ENCODE peak calls at places on chromosomes 4 and X, in five cellular contexts. Q is Peyer's patch, G is PC-3, S is gastrocnemius medialis, C is stomach. P is an unnamed sample. For H3K4me1 and H3K9me3, the result is how much of the 10 kb centered on the place peaks cover.

GRCh38 chr4:6250235-6250983 is 19.2 kb upstream of the WFS1 start:
- DNase-seq in Q (no peak), G (peak), S (no peak), C (no peak), P (no peak)

GRCh38 chr4:7354937-7355336 is 79.8 kb downstream of the PSAPL1 start:
- DNase-seq in Q (no peak), G (no peak), S (no peak), C (no peak), P (no peak)

GRCh38 chr4:175671491-175671934 is 140.6 kb downstream of the GPM6A start:
- DNase-seq in Q (no peak), G (peak), S (no peak), C (no peak), P (no peak)

GRCh38 chrX:9089652-9090051 is 55.7 kb upstream of the FAM9B start:
- DNase-seq in Q (no peak), G (no peak), S (no peak), C (no peak), P (no peak)

GRCh38 chr4:37445023-37445422 is 200.5 kb downstream of the NWD2 start:
- DNase-seq in Q (no peak), G (no peak), S (no peak), C (no peak), P (no peak)

GRCh38 chrX:41621236-41621651 is 67.5 kb upstream of the GPR34 start:
- DNase-seq in Q (no peak), G (peak), S (no peak), C (no peak), P (no peak)

GRCh38 chr4:173257732-173258717 is 76.1 kb downstream of the HMGB2 start:
- DNase-seq in Q (no peak), G (peak), S (peak), C (peak), P (peak)

GRCh38 chr4:153929651-153930050 is 140.8 kb upstream of the SFRP2 start:
- DNase-seq in Q (no peak), G (no peak), S (no peak), C (no peak), P (no peak)

GRCh38 chr4:8089862-8090261 is 68.8 kb downstream of the ABLIM2 start:
- DNase-seq in Q (no peak), G (no peak), S (no peak), C (no peak), P (no peak)

GRCh38 chr4:70818921-70819320 is 20.8 kb downstream of the GRSF1 start:
- DNase-seq in Q (no peak), G (no peak), S (no peak), C (no peak), P (no peak)

GRCh38 chr4:108651068-108651794 is 832 bp downstream of the OSTC start:
- DNase-seq in Q (no peak), G (peak), S (no peak), C (no peak), P (no peak)

GRCh38 chr4:129014566-129015509 is 78.5 kb downstream of the SCLT1 start:
- DNase-seq in Q (peak), G (no peak), S (no peak), C (no peak), P (no peak)

GRCh38 chr4:39710098-39710896 is 12.4 kb downstream of the UBE2K start:
- DNase-seq in Q (no peak), G (no peak), S (no peak), C (no peak), P (no peak)

DNA sequence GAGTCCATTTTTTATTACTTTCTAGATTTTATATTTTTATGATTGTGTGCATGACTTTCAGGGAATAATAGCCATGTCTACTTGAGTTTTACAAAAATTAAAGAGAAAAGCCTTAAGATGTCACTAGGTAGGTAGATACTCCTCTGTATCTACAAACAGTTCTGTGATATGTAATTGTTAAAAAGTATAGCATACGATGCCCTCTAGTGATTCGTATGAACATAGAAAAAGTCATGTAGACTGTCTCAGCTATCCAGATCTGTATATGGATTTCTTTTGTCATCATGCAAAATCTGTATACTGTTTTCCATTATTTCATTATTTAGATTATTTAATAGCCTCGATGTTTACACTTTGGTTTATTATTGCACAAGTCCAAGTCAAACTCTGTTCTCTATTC is 856.6 kb downstream of the CENPC start:
- DNase-seq in Q (no peak), G (peak), S (no peak), C (no peak), P (no peak)
- TF ChIP-seq CTCF in Q (no peak), G (peak), S (no peak), C (no peak), P (no peak)

GRCh38 chr4:4289055-4289454 is 899 bp downstream of the LYAR start:
- DNase-seq in Q (no peak), G (no peak), S (no peak), C (no peak), P (no peak)
- H3K4me1 ChIP-seq in Q (under half), G (under half), S (under half), C (under half), P (under half)

GRCh38 chr4:1994935-1995334 is 13.8 kb downstream of the NELFA start:
- DNase-seq in Q (no peak), G (no peak), S (no peak), C (no peak), P (no peak)

GRCh38 chr4:1991087-1991486 is 17.7 kb downstream of the NELFA start:
- DNase-seq in Q (no peak), G (no peak), S (no peak), C (no peak), P (no peak)

GRCh38 chr4:1992468-1993168 is 16.2 kb downstream of the NELFA start:
- DNase-seq in Q (no peak), G (no peak), S (peak), C (no peak), P (no peak)

GRCh38 chr4:1991596-1992434 is 17.0 kb downstream of the NELFA start:
- DNase-seq in Q (no peak), G (no peak), S (peak), C (peak), P (no peak)

GRCh38 chr4:1993169-1993516 is 15.6 kb downstream of the NELFA start:
- DNase-seq in Q (no peak), G (no peak), S (no peak), C (no peak), P (no peak)
- H3K9me3 ChIP-seq in Q (under half), G (under half), S (under half), C (under half), P (under half)

DNA sequence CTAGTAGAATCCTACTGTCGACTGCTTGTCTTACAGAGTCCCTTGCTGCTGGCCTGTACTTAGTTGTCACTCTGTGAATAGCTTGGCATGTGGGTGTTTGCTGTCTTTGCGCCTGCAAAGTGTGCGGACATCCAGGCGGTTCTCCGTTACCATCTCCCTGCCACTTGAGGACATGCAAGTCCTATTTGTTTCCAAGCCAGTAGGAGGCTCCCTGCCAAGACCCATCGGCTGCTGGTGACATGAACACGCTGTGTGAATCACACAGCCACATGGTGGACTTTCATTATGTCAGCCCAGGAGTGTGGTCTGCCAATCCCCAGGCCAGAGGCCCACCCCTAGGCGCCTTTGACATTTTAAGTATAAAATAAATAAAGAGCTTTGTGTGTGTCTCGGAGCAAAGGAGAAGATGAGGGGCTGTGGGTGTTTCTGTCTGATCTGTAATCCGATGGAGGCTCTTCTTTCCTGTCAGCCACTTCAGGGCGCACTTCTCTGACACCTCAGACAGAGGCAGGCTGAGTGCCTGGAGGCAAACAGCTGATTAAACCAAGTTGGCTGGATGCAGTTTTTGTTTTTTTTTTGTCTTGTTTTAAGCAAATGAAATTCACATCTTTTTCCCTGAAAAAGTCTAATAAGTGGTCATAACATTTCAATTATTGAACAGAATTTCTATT is 51.5 kb downstream of the ALPK1 start:
- DNase-seq in Q (no peak), G (peak), S (peak), C (no peak), P (no peak)
- TF ChIP-seq CTCF in Q (no peak), G (peak), S (no peak), C (no peak), P (no peak)

GRCh38 chr4:2856266-2856665 is 12.6 kb downstream of the ADD1 start:
- DNase-seq in Q (no peak), G (no peak), S (no peak), C (no peak), P (no peak)

GRCh38 chr4:2855584-2855983 is 11.9 kb downstream of the ADD1 start:
- DNase-seq in Q (no peak), G (no peak), S (no peak), C (no peak), P (no peak)

GRCh38 chr4:2849267-2850140 is 5.9 kb downstream of the ADD1 start:
- DNase-seq in Q (peak), G (no peak), S (no peak), C (peak), P (no peak)

GRCh38 chr4:2850966-2851782 is 7.5 kb downstream of the ADD1 start:
- DNase-seq in Q (no peak), G (no peak), S (no peak), C (no peak), P (no peak)

GRCh38 chr4:2852481-2852881 is 8.8 kb downstream of the ADD1 start:
- DNase-seq in Q (no peak), G (no peak), S (no peak), C (no peak), P (no peak)
- H3K4me1 ChIP-seq in Q (half or more), G (under half), S (half or more), C (half or more), P (half or more)

GRCh38 chr4:661231-661630 is 12.8 kb downstream of the ATP5ME start:
- DNase-seq in Q (no peak), G (no peak), S (no peak), C (no peak), P (no peak)
- H3K9me3 ChIP-seq in Q (under half), G (under half), S (under half), C (under half), P (under half)

GRCh38 chr4:41339812-41340809 is 83.4 kb downstream of the UCHL1 start:
- DNase-seq in Q (no peak), G (peak), S (no peak), C (no peak), P (no peak)
- TF ChIP-seq CTCF in Q (no peak), G (no peak), S (no peak), C (no peak), P (no peak)

DNA sequence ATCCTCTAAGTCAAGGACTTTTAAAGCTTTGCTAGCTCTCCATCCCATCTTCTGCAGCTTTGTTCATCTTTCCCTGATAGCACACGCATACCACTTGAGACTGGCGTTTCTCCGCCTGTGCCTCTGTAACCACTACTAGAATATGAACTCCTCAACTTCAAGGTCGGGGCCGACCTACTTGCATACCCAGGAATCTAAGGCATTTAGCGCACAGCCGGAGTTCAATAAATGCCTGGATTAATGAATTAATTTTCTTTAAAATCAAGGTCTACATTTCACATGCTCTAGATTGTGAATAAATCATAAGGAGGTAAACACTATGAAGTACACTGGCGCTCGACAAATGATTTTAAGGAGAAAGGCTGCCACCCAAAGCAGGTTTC is 89.3 kb downstream of the HNRNPD start:
- DNase-seq in Q (no peak), G (no peak), S (no peak), C (no peak), P (no peak)
- H3K4me1 ChIP-seq in Q (under half), G (under half), S (under half), C (under half), P (under half)

GRCh38 chrX:40108084-40108958 is 10.6 kb upstream of the BCOR start:
- DNase-seq in Q (peak), G (peak), S (peak), C (peak), P (no peak)
- H3K9me3 ChIP-seq in Q (under half), G (under half), S (under half), C (under half), P (under half)

P was measured in CD8-positive, alpha-beta T cell.